ENCODE peak calls at places on chromosomes 16 and 17, in four cellular contexts. C is esophagus muscularis mucosa, G is transverse colon, T is tibial nerve. Y is an unnamed sample.

GRCh38 chr16:77035361-77035760 is 155.6 kb upstream of the MON1B start:
- DNase-seq in C (no peak), T (no peak), G (no peak), Y (no peak)

GRCh38 chr16:2768403-2769089 is 8.5 kb downstream of the ELOB start:
- DNase-seq in C (no peak), T (peak; percentile 47), G (no peak), Y (no peak)

GRCh38 chr17:49694847-49695697 is 12.7 kb downstream of the SLC35B1 start:
- DNase-seq in G (peak; percentile 72), T (peak; percentile 89), C (peak; percentile 94), Y (peak; percentile 74)

GRCh38 chr16:700684-701584 is 4.7 kb downstream of the FBXL16 start:
- DNase-seq in G (no peak), C (no peak), T (no peak), Y (no peak)

GRCh38 chr16:48596326-48596725 is 13.7 kb downstream of the N4BP1 start:
- DNase-seq in C (no peak), T (no peak), G (no peak), Y (no peak)

GRCh38 chr16:2468725-2469398 is 2.2 kb upstream of the NTN3 start:
- DNase-seq in T (no peak), G (no peak), C (no peak), Y (no peak)

GRCh38 chr16:10921536-10922327 is 20.5 kb downstream of the DEXI start:
- DNase-seq in G (no peak), T (peak; percentile 38), C (no peak), Y (no peak)

GRCh38 chr17:68518063-68518815 is 6.0 kb downstream of the PRKAR1A start:
- DNase-seq in C (no peak), G (no peak), T (no peak), Y (no peak)

GRCh38 chr17:27446569-27447301 is 9.5 kb upstream of the KSR1 start:
- DNase-seq in C (no peak), G (no peak), T (no peak), Y (no peak)

GRCh38 chr17:15663176-15663575 is 20.9 kb downstream of the TRIM16 start:
- DNase-seq in T (no peak), C (no peak), G (no peak), Y (no peak)

GRCh38 chr16:4327782-4328579 is 12.1 kb downstream of the GLIS2 start:
- DNase-seq in G (peak; percentile 74), C (peak; percentile 96), T (peak; percentile 62), Y (peak; percentile 93)

GRCh38 chr17:1908699-1909309 is 79.0 kb downstream of the RPA1 start:
- DNase-seq in T (peak; percentile 79), C (no peak), G (peak; percentile 57), Y (peak; percentile 75)

GRCh38 chr17:9200197-9200662 is 178.9 kb downstream of the NTN1 start:
- DNase-seq in T (no peak), C (no peak), G (no peak), Y (no peak)

GRCh38 chr17:60695960-60696359 is 18.3 kb downstream of the BCAS3 start:
- DNase-seq in G (no peak), C (no peak), T (no peak), Y (no peak)

GRCh38 chr16:28521436-28521835 is 14.8 kb upstream of the IL27 start:
- DNase-seq in T (no peak), G (no peak), C (no peak), Y (no peak)

GRCh38 chr17:31266042-31266441 is 31.0 kb downstream of the OMG start:
- DNase-seq in G (no peak), T (no peak), C (no peak), Y (no peak)

GRCh38 chr16:67419502-67419901 is 3.2 kb upstream of the ZDHHC1 start:
- DNase-seq in G (no peak), T (no peak), C (no peak), Y (no peak)

GRCh38 chr16:67417333-67418061 is 1.2 kb upstream of the ZDHHC1 start:
- DNase-seq in T (no peak), G (no peak), C (no peak), Y (no peak)

GRCh38 chr16:67423015-67423414 is 6.7 kb upstream of the ZDHHC1 start:
- DNase-seq in C (no peak), G (no peak), T (no peak), Y (no peak)

GRCh38 chr16:67421030-67421429 is 4.8 kb upstream of the ZDHHC1 start:
- DNase-seq in G (no peak), C (no peak), T (no peak), Y (no peak)

GRCh38 chr16:67419931-67420330 is 3.7 kb upstream of the ZDHHC1 start:
- DNase-seq in G (no peak), T (no peak), C (no peak), Y (no peak)
- TF ChIP-seq CTCF in G (no peak), T (no peak), C (no peak), Y (no peak)

GRCh38 chr17:81393684-81394376 is 1.4 kb upstream of the BAHCC1 start:
- DNase-seq in G (peak; percentile 100), T (peak; percentile 100), C (peak; percentile 100), Y (peak; percentile 100)
- TF ChIP-seq EP300 in G (peak; percentile 17), T (peak; percentile 90), C (no peak), Y (peak; percentile 87)

DNA sequence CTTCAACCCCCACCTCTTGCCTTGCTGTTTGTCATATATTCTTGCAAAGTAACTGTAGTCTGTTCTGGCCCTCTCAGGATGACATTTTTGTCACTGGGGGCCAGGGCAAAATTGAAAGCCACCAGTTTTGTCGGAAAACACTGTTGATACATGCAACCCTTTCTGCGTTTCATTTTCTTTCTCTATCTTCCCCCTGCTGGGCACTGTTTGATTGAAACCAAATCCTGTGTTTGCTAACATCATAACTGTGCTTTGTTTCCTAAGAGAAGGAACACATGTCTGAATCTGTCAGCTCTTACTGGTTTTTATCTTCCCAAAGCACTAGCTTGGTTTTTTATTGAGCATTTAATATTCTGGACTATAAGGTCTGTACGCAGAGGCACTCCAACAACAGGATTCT is 11.7 kb upstream of the CPPED1 start:
- DNase-seq in T (no peak), G (no peak), C (no peak), Y (no peak)
- TF ChIP-seq CTCF in T (no peak), G (no peak), C (no peak), Y (no peak)

GRCh38 chr17:7704601-7705268 is at the start of gene EFNB3:
- DNase-seq in G (no peak), T (no peak), C (no peak), Y (no peak)

GRCh38 chr17:7705269-7706255 is 560 bp downstream of the EFNB3 start:
- DNase-seq in G (no peak), T (no peak), C (no peak), Y (no peak)

GRCh38 chr17:7702776-7703175 is 2.2 kb upstream of the EFNB3 start:
- DNase-seq in G (no peak), T (no peak), C (no peak), Y (no peak)

GRCh38 chr17:7701681-7702080 is 3.3 kb upstream of the EFNB3 start:
- DNase-seq in G (no peak), T (no peak), C (no peak), Y (no peak)

GRCh38 chr17:7703584-7704574 is 1.1 kb upstream of the EFNB3 start:
- DNase-seq in T (no peak), G (no peak), C (no peak), Y (no peak)
- TF ChIP-seq EP300 in T (no peak), G (no peak), C (no peak), Y (no peak)

DNA sequence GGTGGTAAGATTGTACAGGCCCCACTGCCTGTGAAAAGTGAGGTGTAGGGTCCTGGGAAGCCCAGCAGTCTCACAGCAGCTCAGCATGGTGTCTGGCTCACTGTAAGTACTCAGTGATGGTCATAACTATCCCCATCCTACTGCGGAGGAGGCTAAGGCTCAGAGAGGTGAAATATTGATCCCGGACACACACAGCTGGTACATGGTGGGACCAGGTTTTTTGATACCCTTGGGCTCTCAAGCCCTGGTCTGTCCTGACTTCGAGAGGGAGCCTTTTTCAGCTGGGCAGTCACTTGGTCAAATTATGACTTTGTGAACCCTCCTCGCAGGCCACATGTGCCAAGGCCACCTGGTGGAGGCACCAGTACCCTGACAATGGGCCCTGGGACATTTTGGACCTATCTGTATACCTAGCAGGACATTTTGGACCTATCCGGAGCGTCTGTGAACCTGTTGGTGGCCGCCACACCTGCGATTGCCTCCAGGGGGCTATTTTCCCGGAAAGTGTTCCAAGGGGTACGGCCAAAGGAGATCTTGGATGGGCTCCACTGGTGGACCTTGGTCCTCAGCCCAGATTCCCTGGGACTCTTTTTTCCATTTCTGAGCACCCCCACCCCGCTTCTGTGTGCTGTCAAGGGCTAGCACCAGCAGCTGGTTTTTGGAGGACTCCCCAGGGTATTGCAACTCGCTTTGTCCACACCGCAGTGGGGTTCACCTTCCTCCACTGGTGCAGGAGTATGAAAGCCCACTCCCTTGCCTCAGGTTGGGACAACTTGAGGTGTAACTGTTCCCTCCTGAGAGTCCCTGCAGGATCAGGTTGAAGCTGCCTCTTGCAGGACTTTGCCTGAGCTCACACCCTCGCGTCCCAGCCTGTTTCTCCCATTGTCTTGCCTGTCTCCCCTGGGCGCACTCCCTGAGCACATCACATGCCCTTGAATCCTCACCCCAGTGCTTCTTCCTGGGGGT is 83.6 kb upstream of the NKD1 start:
- DNase-seq in G (no peak), C (no peak), T (no peak), Y (peak; percentile 28)
- TF ChIP-seq CTCF in G (no peak), C (no peak), T (no peak), Y (no peak)

GRCh38 chr16:73610605-73611177 is 562.8 kb upstream of the ZFHX3 start:
- DNase-seq in C (no peak), G (no peak), T (no peak), Y (no peak)
- TF ChIP-seq EP300 in C (no peak), G (no peak), T (no peak), Y (no peak)

GRCh38 chr17:53191878-53192277 is 630.8 kb upstream of the KIF2B start:
- DNase-seq in T (no peak), C (no peak), G (no peak), Y (no peak)
- TF ChIP-seq CTCF in T (no peak), C (no peak), G (no peak), Y (no peak)

DNA sequence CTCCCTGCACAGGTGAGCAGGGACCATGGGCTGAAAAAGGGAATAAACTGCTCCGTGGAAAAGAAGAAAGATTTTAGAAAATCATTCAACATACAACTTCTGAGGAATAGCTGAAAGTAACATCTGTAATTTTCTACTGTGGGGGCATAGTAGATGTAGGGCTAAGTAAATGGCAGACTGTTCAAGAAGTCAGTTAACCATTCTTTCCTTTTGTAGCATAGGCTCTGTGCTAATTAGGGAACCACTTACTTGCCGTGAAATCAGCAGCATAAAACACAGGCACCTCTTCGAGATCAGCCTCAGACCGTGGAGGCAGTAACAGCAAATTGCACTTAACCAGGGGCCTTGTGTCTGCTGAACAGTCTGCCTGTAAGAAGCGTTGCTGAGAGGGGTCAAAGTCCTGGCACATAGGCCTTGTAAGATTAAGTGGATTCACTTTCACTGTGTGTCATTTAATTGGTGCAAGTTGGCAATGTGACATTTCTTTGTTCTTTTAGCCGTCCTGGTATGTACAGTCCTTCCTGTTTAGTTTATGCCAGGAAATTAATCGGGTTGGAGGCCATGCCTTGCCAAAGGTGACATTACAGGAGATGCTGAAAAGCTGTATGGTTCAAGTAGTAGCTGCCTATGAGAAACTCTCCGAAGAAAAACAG is 10.4 kb downstream of the COG1 start:
- DNase-seq in T (no peak), C (no peak), G (peak; percentile 76), Y (no peak)
- TF ChIP-seq EP300 in T (no peak), C (no peak), G (no peak), Y (no peak)

Y was measured in sigmoid colon.